ENCODE peak calls at places on chromosomes 5 and 9, in ten cellular contexts. One of them, this sample, is unnamed.

GRCh38 chr5:2310946-2311345 is 428.2 kb upstream of the IRX4 start:
- DNase-seq in AG20443: no peak
- DNase-seq in LoVo: no peak
- DNase-seq in GM12891: no peak
- DNase-seq in COLO829: no peak
- DNase-seq in tibial nerve: no peak
- DNase-seq in Daoy: no peak
- DNase-seq in activated CD8-positive, alpha-beta memory T cell treated with anti-CD3 and anti-CD28 coated beads, Interleukin-2, amount 50 U/mL, for 4 hours: no peak
- DNase-seq in C1 segment of cervical spinal cord: no peak
- DNase-seq in stimulated activated CD8-positive, alpha-beta memory T cell treated with anti-CD3 and anti-CD28 coated beads, Interleukin-15, amount 100 ng/mL, for 4 hours: no peak
- DNase-seq in this sample: no peak

GRCh38 chr5:90170231-90170630 is 239.3 kb downstream of the CETN3 start:
- DNase-seq in AG20443: no peak
- DNase-seq in LoVo: no peak
- DNase-seq in GM12891: no peak
- DNase-seq in COLO829: no peak
- DNase-seq in tibial nerve: no peak
- DNase-seq in Daoy: no peak
- DNase-seq in activated CD8-positive, alpha-beta memory T cell treated with anti-CD3 and anti-CD28 coated beads, Interleukin-2, amount 50 U/mL, for 4 hours: no peak
- DNase-seq in C1 segment of cervical spinal cord: no peak
- DNase-seq in stimulated activated CD8-positive, alpha-beta memory T cell treated with anti-CD3 and anti-CD28 coated beads, Interleukin-15, amount 100 ng/mL, for 4 hours: no peak
- DNase-seq in this sample: no peak

GRCh38 chr9:19049872-19050636 is 827 bp downstream of the RRAGA start:
- DNase-seq in AG20443: peak; percentile 49
- DNase-seq in LoVo: no peak
- DNase-seq in GM12891: no peak
- DNase-seq in COLO829: no peak
- DNase-seq in tibial nerve: no peak
- DNase-seq in Daoy: peak; percentile 5
- DNase-seq in activated CD8-positive, alpha-beta memory T cell treated with anti-CD3 and anti-CD28 coated beads, Interleukin-2, amount 50 U/mL, for 4 hours: no peak
- DNase-seq in C1 segment of cervical spinal cord: peak; percentile 33
- DNase-seq in stimulated activated CD8-positive, alpha-beta memory T cell treated with anti-CD3 and anti-CD28 coated beads, Interleukin-15, amount 100 ng/mL, for 4 hours: no peak
- DNase-seq in this sample: no peak

GRCh38 chr5:77129386-77129785 is 42.3 kb upstream of the ZBED3 start:
- DNase-seq in AG20443: peak; percentile 37
- DNase-seq in LoVo: no peak
- DNase-seq in GM12891: no peak
- DNase-seq in COLO829: peak; percentile 4
- DNase-seq in tibial nerve: no peak
- DNase-seq in Daoy: peak; percentile 37
- DNase-seq in activated CD8-positive, alpha-beta memory T cell treated with anti-CD3 and anti-CD28 coated beads, Interleukin-2, amount 50 U/mL, for 4 hours: no peak
- DNase-seq in C1 segment of cervical spinal cord: no peak
- DNase-seq in stimulated activated CD8-positive, alpha-beta memory T cell treated with anti-CD3 and anti-CD28 coated beads, Interleukin-15, amount 100 ng/mL, for 4 hours: no peak
- DNase-seq in this sample: no peak

GRCh38 chr9:135134253-135135028 is 47.0 kb downstream of the OLFM1 start:
- DNase-seq in AG20443: no peak
- DNase-seq in LoVo: no peak
- DNase-seq in GM12891: no peak
- DNase-seq in COLO829: no peak
- DNase-seq in tibial nerve: no peak
- DNase-seq in Daoy: no peak
- DNase-seq in activated CD8-positive, alpha-beta memory T cell treated with anti-CD3 and anti-CD28 coated beads, Interleukin-2, amount 50 U/mL, for 4 hours: no peak
- DNase-seq in C1 segment of cervical spinal cord: no peak
- DNase-seq in stimulated activated CD8-positive, alpha-beta memory T cell treated with anti-CD3 and anti-CD28 coated beads, Interleukin-15, amount 100 ng/mL, for 4 hours: no peak
- DNase-seq in this sample: no peak

GRCh38 chr9:2967779-2968178 is 123.9 kb upstream of the PUM3 start:
- DNase-seq in AG20443: no peak
- DNase-seq in LoVo: no peak
- DNase-seq in GM12891: no peak
- DNase-seq in COLO829: peak; percentile 65
- DNase-seq in tibial nerve: no peak
- DNase-seq in Daoy: peak; percentile 19
- DNase-seq in activated CD8-positive, alpha-beta memory T cell treated with anti-CD3 and anti-CD28 coated beads, Interleukin-2, amount 50 U/mL, for 4 hours: no peak
- DNase-seq in C1 segment of cervical spinal cord: no peak
- DNase-seq in stimulated activated CD8-positive, alpha-beta memory T cell treated with anti-CD3 and anti-CD28 coated beads, Interleukin-15, amount 100 ng/mL, for 4 hours: no peak
- DNase-seq in this sample: no peak

GRCh38 chr9:12426198-12426864 is 266.9 kb upstream of the TYRP1 start:
- DNase-seq in AG20443: no peak
- DNase-seq in LoVo: no peak
- DNase-seq in GM12891: no peak
- DNase-seq in COLO829: peak; percentile 37
- DNase-seq in tibial nerve: no peak
- DNase-seq in Daoy: peak; percentile 9
- DNase-seq in activated CD8-positive, alpha-beta memory T cell treated with anti-CD3 and anti-CD28 coated beads, Interleukin-2, amount 50 U/mL, for 4 hours: no peak
- DNase-seq in C1 segment of cervical spinal cord: no peak
- DNase-seq in stimulated activated CD8-positive, alpha-beta memory T cell treated with anti-CD3 and anti-CD28 coated beads, Interleukin-15, amount 100 ng/mL, for 4 hours: no peak
- DNase-seq in this sample: peak; percentile 6

GRCh38 chr5:158224200-158224599 is 365.3 kb upstream of the CLINT1 start:
- DNase-seq in AG20443: no peak
- DNase-seq in LoVo: no peak
- DNase-seq in GM12891: no peak
- DNase-seq in COLO829: no peak
- DNase-seq in tibial nerve: no peak
- DNase-seq in Daoy: no peak
- DNase-seq in activated CD8-positive, alpha-beta memory T cell treated with anti-CD3 and anti-CD28 coated beads, Interleukin-2, amount 50 U/mL, for 4 hours: no peak
- DNase-seq in C1 segment of cervical spinal cord: peak; percentile 2
- DNase-seq in stimulated activated CD8-positive, alpha-beta memory T cell treated with anti-CD3 and anti-CD28 coated beads, Interleukin-15, amount 100 ng/mL, for 4 hours: no peak
- DNase-seq in this sample: no peak

GRCh38 chr9:17578911-17579793 is at the start of gene SH3GL2:
- DNase-seq in AG20443: peak; percentile 60
- DNase-seq in LoVo: peak; percentile 56
- DNase-seq in GM12891: peak; percentile 47
- DNase-seq in COLO829: no peak
- DNase-seq in tibial nerve: no peak
- DNase-seq in Daoy: peak; percentile 27
- DNase-seq in activated CD8-positive, alpha-beta memory T cell treated with anti-CD3 and anti-CD28 coated beads, Interleukin-2, amount 50 U/mL, for 4 hours: no peak
- DNase-seq in C1 segment of cervical spinal cord: no peak
- DNase-seq in stimulated activated CD8-positive, alpha-beta memory T cell treated with anti-CD3 and anti-CD28 coated beads, Interleukin-15, amount 100 ng/mL, for 4 hours: no peak
- DNase-seq in this sample: peak; percentile 59

GRCh38 chr9:83198336-83198735 is 135.4 kb upstream of the RASEF start:
- DNase-seq in AG20443: no peak
- DNase-seq in LoVo: no peak
- DNase-seq in GM12891: no peak
- DNase-seq in COLO829: no peak
- DNase-seq in tibial nerve: no peak
- DNase-seq in Daoy: no peak
- DNase-seq in activated CD8-positive, alpha-beta memory T cell treated with anti-CD3 and anti-CD28 coated beads, Interleukin-2, amount 50 U/mL, for 4 hours: no peak
- DNase-seq in C1 segment of cervical spinal cord: no peak
- DNase-seq in stimulated activated CD8-positive, alpha-beta memory T cell treated with anti-CD3 and anti-CD28 coated beads, Interleukin-15, amount 100 ng/mL, for 4 hours: no peak
- DNase-seq in this sample: no peak

GRCh38 chr5:135216813-135217154 is 182.2 kb downstream of the MACROH2A1 start:
- DNase-seq in AG20443: no peak
- DNase-seq in LoVo: no peak
- DNase-seq in GM12891: no peak
- DNase-seq in COLO829: no peak
- DNase-seq in tibial nerve: no peak
- DNase-seq in Daoy: no peak
- DNase-seq in activated CD8-positive, alpha-beta memory T cell treated with anti-CD3 and anti-CD28 coated beads, Interleukin-2, amount 50 U/mL, for 4 hours: no peak
- DNase-seq in C1 segment of cervical spinal cord: no peak
- DNase-seq in stimulated activated CD8-positive, alpha-beta memory T cell treated with anti-CD3 and anti-CD28 coated beads, Interleukin-15, amount 100 ng/mL, for 4 hours: no peak
- DNase-seq in this sample: no peak

GRCh38 chr9:72615931-72616330 is 94.5 kb downstream of the TMC1 start:
- DNase-seq in AG20443: no peak
- DNase-seq in LoVo: no peak
- DNase-seq in GM12891: no peak
- DNase-seq in COLO829: no peak
- DNase-seq in tibial nerve: no peak
- DNase-seq in Daoy: peak; percentile 29
- DNase-seq in activated CD8-positive, alpha-beta memory T cell treated with anti-CD3 and anti-CD28 coated beads, Interleukin-2, amount 50 U/mL, for 4 hours: no peak
- DNase-seq in C1 segment of cervical spinal cord: no peak
- DNase-seq in stimulated activated CD8-positive, alpha-beta memory T cell treated with anti-CD3 and anti-CD28 coated beads, Interleukin-15, amount 100 ng/mL, for 4 hours: no peak
- DNase-seq in this sample: no peak

GRCh38 chr5:1294839-1295649 is at the start of gene TERT:
- DNase-seq in AG20443: no peak
- DNase-seq in LoVo: no peak
- DNase-seq in GM12891: no peak
- DNase-seq in COLO829: no peak
- DNase-seq in tibial nerve: no peak
- DNase-seq in Daoy: peak; percentile 73
- DNase-seq in activated CD8-positive, alpha-beta memory T cell treated with anti-CD3 and anti-CD28 coated beads, Interleukin-2, amount 50 U/mL, for 4 hours: peak; percentile 80
- DNase-seq in C1 segment of cervical spinal cord: no peak
- DNase-seq in stimulated activated CD8-positive, alpha-beta memory T cell treated with anti-CD3 and anti-CD28 coated beads, Interleukin-15, amount 100 ng/mL, for 4 hours: peak; percentile 63
- DNase-seq in this sample: peak; percentile 54

GRCh38 chr5:66807743-66808142 is 211.6 kb downstream of the MAST4 start:
- DNase-seq in AG20443: peak; percentile 70
- DNase-seq in LoVo: peak; percentile 22
- DNase-seq in GM12891: no peak
- DNase-seq in COLO829: peak; percentile 8
- DNase-seq in tibial nerve: no peak
- DNase-seq in Daoy: peak; percentile 74
- DNase-seq in activated CD8-positive, alpha-beta memory T cell treated with anti-CD3 and anti-CD28 coated beads, Interleukin-2, amount 50 U/mL, for 4 hours: no peak
- DNase-seq in C1 segment of cervical spinal cord: no peak
- DNase-seq in stimulated activated CD8-positive, alpha-beta memory T cell treated with anti-CD3 and anti-CD28 coated beads, Interleukin-15, amount 100 ng/mL, for 4 hours: no peak
- DNase-seq in this sample: peak; percentile 61

GRCh38 chr5:14675309-14675708 is 10.8 kb downstream of the OTULIN start:
- DNase-seq in AG20443: no peak
- DNase-seq in LoVo: no peak
- DNase-seq in GM12891: no peak
- DNase-seq in COLO829: no peak
- DNase-seq in tibial nerve: no peak
- DNase-seq in Daoy: no peak
- DNase-seq in activated CD8-positive, alpha-beta memory T cell treated with anti-CD3 and anti-CD28 coated beads, Interleukin-2, amount 50 U/mL, for 4 hours: no peak
- DNase-seq in C1 segment of cervical spinal cord: no peak
- DNase-seq in stimulated activated CD8-positive, alpha-beta memory T cell treated with anti-CD3 and anti-CD28 coated beads, Interleukin-15, amount 100 ng/mL, for 4 hours: no peak
- DNase-seq in this sample: no peak

GRCh38 chr9:18855636-18856035 is 177.4 kb downstream of the SAXO1 start:
- DNase-seq in AG20443: no peak
- DNase-seq in LoVo: peak; percentile 50
- DNase-seq in GM12891: no peak
- DNase-seq in COLO829: no peak
- DNase-seq in tibial nerve: no peak
- DNase-seq in Daoy: no peak
- DNase-seq in activated CD8-positive, alpha-beta memory T cell treated with anti-CD3 and anti-CD28 coated beads, Interleukin-2, amount 50 U/mL, for 4 hours: no peak
- DNase-seq in C1 segment of cervical spinal cord: no peak
- DNase-seq in stimulated activated CD8-positive, alpha-beta memory T cell treated with anti-CD3 and anti-CD28 coated beads, Interleukin-15, amount 100 ng/mL, for 4 hours: no peak
- DNase-seq in this sample: no peak

GRCh38 chr5:176415240-176416122 is 858 bp downstream of the CLTB start:
- DNase-seq in AG20443: peak; percentile 86
- DNase-seq in LoVo: peak; percentile 67
- DNase-seq in GM12891: no peak
- DNase-seq in COLO829: peak; percentile 30
- DNase-seq in tibial nerve: no peak
- DNase-seq in Daoy: peak; percentile 68
- DNase-seq in activated CD8-positive, alpha-beta memory T cell treated with anti-CD3 and anti-CD28 coated beads, Interleukin-2, amount 50 U/mL, for 4 hours: no peak
- DNase-seq in C1 segment of cervical spinal cord: no peak
- DNase-seq in stimulated activated CD8-positive, alpha-beta memory T cell treated with anti-CD3 and anti-CD28 coated beads, Interleukin-15, amount 100 ng/mL, for 4 hours: no peak
- DNase-seq in this sample: no peak

GRCh38 chr5:91223886-91224285 is 159.2 kb downstream of the ARRDC3 start:
- DNase-seq in AG20443: peak; percentile 38
- DNase-seq in LoVo: no peak
- DNase-seq in GM12891: no peak
- DNase-seq in COLO829: no peak
- DNase-seq in tibial nerve: no peak
- DNase-seq in Daoy: no peak
- DNase-seq in activated CD8-positive, alpha-beta memory T cell treated with anti-CD3 and anti-CD28 coated beads, Interleukin-2, amount 50 U/mL, for 4 hours: no peak
- DNase-seq in C1 segment of cervical spinal cord: no peak
- DNase-seq in stimulated activated CD8-positive, alpha-beta memory T cell treated with anti-CD3 and anti-CD28 coated beads, Interleukin-15, amount 100 ng/mL, for 4 hours: no peak
- DNase-seq in this sample: no peak

GRCh38 chr9:3181049-3181953 is 337.4 kb upstream of the PUM3 start:
- DNase-seq in AG20443: peak; percentile 22
- DNase-seq in LoVo: no peak
- DNase-seq in GM12891: peak; percentile 24
- DNase-seq in COLO829: no peak
- DNase-seq in tibial nerve: no peak
- DNase-seq in Daoy: peak; percentile 75
- DNase-seq in activated CD8-positive, alpha-beta memory T cell treated with anti-CD3 and anti-CD28 coated beads, Interleukin-2, amount 50 U/mL, for 4 hours: no peak
- DNase-seq in C1 segment of cervical spinal cord: no peak
- DNase-seq in stimulated activated CD8-positive, alpha-beta memory T cell treated with anti-CD3 and anti-CD28 coated beads, Interleukin-15, amount 100 ng/mL, for 4 hours: no peak
- DNase-seq in this sample: no peak

GRCh38 chr5:132363431-132364112 is 5.9 kb upstream of the SLC22A5 start:
- DNase-seq in AG20443: peak; percentile 73
- DNase-seq in LoVo: peak; percentile 43
- DNase-seq in GM12891: no peak
- DNase-seq in COLO829: no peak
- DNase-seq in tibial nerve: no peak
- DNase-seq in Daoy: peak; percentile 84
- DNase-seq in activated CD8-positive, alpha-beta memory T cell treated with anti-CD3 and anti-CD28 coated beads, Interleukin-2, amount 50 U/mL, for 4 hours: no peak
- DNase-seq in C1 segment of cervical spinal cord: no peak
- DNase-seq in stimulated activated CD8-positive, alpha-beta memory T cell treated with anti-CD3 and anti-CD28 coated beads, Interleukin-15, amount 100 ng/mL, for 4 hours: no peak
- DNase-seq in this sample: no peak

GRCh38 chr9:136527721-136528710 is 17.8 kb downstream of the NOTCH1 start:
- DNase-seq in AG20443: peak; percentile 77
- DNase-seq in LoVo: no peak
- DNase-seq in GM12891: no peak
- DNase-seq in COLO829: no peak
- DNase-seq in tibial nerve: no peak
- DNase-seq in Daoy: peak; percentile 44
- DNase-seq in activated CD8-positive, alpha-beta memory T cell treated with anti-CD3 and anti-CD28 coated beads, Interleukin-2, amount 50 U/mL, for 4 hours: no peak
- DNase-seq in C1 segment of cervical spinal cord: no peak
- DNase-seq in stimulated activated CD8-positive, alpha-beta memory T cell treated with anti-CD3 and anti-CD28 coated beads, Interleukin-15, amount 100 ng/mL, for 4 hours: no peak
- DNase-seq in this sample: no peak

GRCh38 chr9:18260527-18260926 is 213.4 kb upstream of the ADAMTSL1 start:
- DNase-seq in AG20443: no peak
- DNase-seq in LoVo: peak; percentile 22
- DNase-seq in GM12891: no peak
- DNase-seq in COLO829: no peak
- DNase-seq in tibial nerve: no peak
- DNase-seq in Daoy: peak; percentile 87
- DNase-seq in activated CD8-positive, alpha-beta memory T cell treated with anti-CD3 and anti-CD28 coated beads, Interleukin-2, amount 50 U/mL, for 4 hours: no peak
- DNase-seq in C1 segment of cervical spinal cord: no peak
- DNase-seq in stimulated activated CD8-positive, alpha-beta memory T cell treated with anti-CD3 and anti-CD28 coated beads, Interleukin-15, amount 100 ng/mL, for 4 hours: no peak
- DNase-seq in this sample: no peak

GRCh38 chr9:98860871-98861293 is 53.4 kb downstream of the GALNT12 start:
- DNase-seq in AG20443: peak; percentile 90
- DNase-seq in LoVo: peak; percentile 32
- DNase-seq in GM12891: no peak
- DNase-seq in COLO829: peak; percentile 91
- DNase-seq in tibial nerve: peak; percentile 43
- DNase-seq in Daoy: peak; percentile 84
- DNase-seq in activated CD8-positive, alpha-beta memory T cell treated with anti-CD3 and anti-CD28 coated beads, Interleukin-2, amount 50 U/mL, for 4 hours: no peak
- DNase-seq in C1 segment of cervical spinal cord: peak; percentile 11
- DNase-seq in stimulated activated CD8-positive, alpha-beta memory T cell treated with anti-CD3 and anti-CD28 coated beads, Interleukin-15, amount 100 ng/mL, for 4 hours: no peak
- DNase-seq in this sample: peak; percentile 47

GRCh38 chr9:100492952-100493351 is 20.0 kb downstream of the TMEFF1 start:
- DNase-seq in AG20443: peak; percentile 59
- DNase-seq in LoVo: no peak
- DNase-seq in GM12891: no peak
- DNase-seq in COLO829: no peak
- DNase-seq in tibial nerve: no peak
- DNase-seq in Daoy: peak; percentile 36
- DNase-seq in activated CD8-positive, alpha-beta memory T cell treated with anti-CD3 and anti-CD28 coated beads, Interleukin-2, amount 50 U/mL, for 4 hours: no peak
- DNase-seq in C1 segment of cervical spinal cord: no peak
- DNase-seq in stimulated activated CD8-positive, alpha-beta memory T cell treated with anti-CD3 and anti-CD28 coated beads, Interleukin-15, amount 100 ng/mL, for 4 hours: no peak
- DNase-seq in this sample: no peak

This sample was measured in frontal cortex.